ENCODE peak calls at places on chromosomes 6 and 20, in ten cellular contexts. W, Q, Z, X, F, I, U, A, O and P are unnamed samples.

GRCh38 chr6:42013134-42013516 is 37.2 kb upstream of the TAF8 start:
- DNase-seq in W (no peak), X (no peak), O (no peak), F (no peak), I (no peak), A (no peak), U (no peak), Q (no peak), Z (no peak), P (no peak)

GRCh38 chr6:146861716-146862115 is 262.9 kb downstream of the ADGB start:
- DNase-seq in W (no peak), A (no peak), X (no peak), Z (no peak), U (no peak), Q (no peak), O (no peak), I (no peak), F (no peak), P (no peak)

GRCh38 chr6:37931076-37931465 is 111.5 kb downstream of the ZFAND3 start:
- DNase-seq in W (no peak), X (no peak), O (no peak), A (no peak), I (no peak), Q (no peak), Z (no peak), U (no peak), F (no peak), P (no peak)

GRCh38 chr6:166417285-166417691 is 34.5 kb upstream of the MPC1 start:
- DNase-seq in Q (peak), Z (no peak), I (no peak), U (no peak), F (no peak), X (peak), O (no peak), A (no peak), W (peak), P (no peak)

GRCh38 chr6:80217799-80218198 is 111.3 kb downstream of the BCKDHB start:
- DNase-seq in X (no peak), A (no peak), Z (no peak), I (no peak), O (no peak), Q (no peak), W (no peak), F (no peak), U (no peak), P (no peak)

GRCh38 chr6:2108700-2109306 is 136.6 kb downstream of the GMDS start:
- DNase-seq in X (no peak), W (no peak), Q (no peak), U (no peak), O (no peak), A (peak), F (no peak), Z (peak), I (no peak), P (no peak)

GRCh38 chr6:112325449-112325848 is 21.7 kb upstream of the RFPL4B start:
- DNase-seq in F (no peak), I (no peak), A (no peak), X (no peak), W (no peak), O (no peak), U (no peak), Z (no peak), Q (no peak), P (no peak)

GRCh38 chr20:57451356-57451755 is 60.2 kb downstream of the RBM38 start:
- DNase-seq in X (no peak), A (no peak), I (no peak), W (no peak), Q (no peak), Z (no peak), U (no peak), O (no peak), F (no peak), P (no peak)

GRCh38 chr6:18978330-18979128 is 591.4 kb downstream of the RNF144B start:
- DNase-seq in W (no peak), O (no peak), Q (no peak), I (no peak), F (no peak), A (peak), U (no peak), Z (peak), X (no peak), P (no peak)

GRCh38 chr20:31948008-31948407 is 3.8 kb downstream of the PDRG1 start:
- DNase-seq in F (no peak), X (no peak), O (no peak), Z (no peak), A (no peak), U (no peak), I (no peak), Q (no peak), W (no peak), P (no peak)

GRCh38 chr6:392441-393390 is 1.2 kb downstream of the IRF4 start:
- DNase-seq in Q (no peak), I (no peak), X (peak), U (no peak), A (no peak), W (no peak), O (no peak), F (no peak), Z (no peak), P (no peak)